ENCODE peak calls at places on chromosomes 13 and 19, in six cellular contexts. N is Panc1; O is CD4-positive, alpha-beta T cell; J is left ventricle myocardium inferior; C is body of pancreas; U is transverse colon. A is an unnamed sample.

GRCh38 chr19:58218899-58219298 is 9.8 kb upstream of the ZNF544 start:
- DNase-seq in J (no peak), U (no peak), O (no peak), N (no peak), C (no peak), A (no peak)

GRCh38 chr13:96460571-96460970 is 370.7 kb downstream of the HS6ST3 start:
- DNase-seq in O (no peak), J (no peak), U (no peak), C (peak), N (no peak), A (peak)

GRCh38 chr13:31054632-31055031 is 107.1 kb downstream of the HSPH1 start:
- DNase-seq in U (no peak), J (no peak), N (no peak), O (no peak), C (no peak), A (no peak)

GRCh38 chr19:12543855-12544254 is 7.4 kb downstream of the ZNF564 start:
- DNase-seq in J (no peak), O (no peak), C (no peak), U (no peak), N (no peak), A (no peak)

GRCh38 chr13:80604094-80604493 is 263.2 kb upstream of the SPRY2 start:
- DNase-seq in C (no peak), J (peak), O (no peak), U (no peak), N (no peak), A (no peak)

GRCh38 chr19:46009530-46010510 is 13.0 kb downstream of the PGLYRP1 start:
- DNase-seq in J (peak), N (no peak), C (peak), U (peak), O (peak), A (no peak)

GRCh38 chr13:48761256-48761655 is 107.5 kb downstream of the CYSLTR2 start:
- DNase-seq in O (no peak), N (no peak), J (no peak), C (no peak), U (no peak), A (no peak)

GRCh38 chr19:10078329-10078728 is 7.8 kb upstream of the SHFL start:
- DNase-seq in N (no peak), U (no peak), J (no peak), O (no peak), C (no peak), A (no peak)

GRCh38 chr19:18501832-18502231 is 20.0 kb downstream of the ELL start:
- DNase-seq in O (no peak), N (no peak), C (peak), U (peak), J (peak), A (no peak)

GRCh38 chr19:18502236-18502632 is 19.6 kb downstream of the ELL start:
- DNase-seq in N (no peak), C (peak), O (no peak), U (no peak), J (no peak), A (no peak)

GRCh38 chr19:18500376-18500775 is 21.5 kb downstream of the ELL start:
- DNase-seq in C (no peak), J (peak), U (no peak), O (no peak), N (no peak), A (no peak)

GRCh38 chr19:18500820-18501219 is 21.1 kb downstream of the ELL start:
- DNase-seq in U (no peak), C (peak), O (no peak), J (peak), N (no peak), A (no peak)

GRCh38 chr19:18501351-18501750 is 20.5 kb downstream of the ELL start:
- DNase-seq in J (no peak), N (no peak), O (no peak), U (no peak), C (no peak), A (no peak)
- H3K27ac ChIP-seq in J (peak), N (no peak), O (no peak), U (peak), C (peak), A (no peak)

DNA sequence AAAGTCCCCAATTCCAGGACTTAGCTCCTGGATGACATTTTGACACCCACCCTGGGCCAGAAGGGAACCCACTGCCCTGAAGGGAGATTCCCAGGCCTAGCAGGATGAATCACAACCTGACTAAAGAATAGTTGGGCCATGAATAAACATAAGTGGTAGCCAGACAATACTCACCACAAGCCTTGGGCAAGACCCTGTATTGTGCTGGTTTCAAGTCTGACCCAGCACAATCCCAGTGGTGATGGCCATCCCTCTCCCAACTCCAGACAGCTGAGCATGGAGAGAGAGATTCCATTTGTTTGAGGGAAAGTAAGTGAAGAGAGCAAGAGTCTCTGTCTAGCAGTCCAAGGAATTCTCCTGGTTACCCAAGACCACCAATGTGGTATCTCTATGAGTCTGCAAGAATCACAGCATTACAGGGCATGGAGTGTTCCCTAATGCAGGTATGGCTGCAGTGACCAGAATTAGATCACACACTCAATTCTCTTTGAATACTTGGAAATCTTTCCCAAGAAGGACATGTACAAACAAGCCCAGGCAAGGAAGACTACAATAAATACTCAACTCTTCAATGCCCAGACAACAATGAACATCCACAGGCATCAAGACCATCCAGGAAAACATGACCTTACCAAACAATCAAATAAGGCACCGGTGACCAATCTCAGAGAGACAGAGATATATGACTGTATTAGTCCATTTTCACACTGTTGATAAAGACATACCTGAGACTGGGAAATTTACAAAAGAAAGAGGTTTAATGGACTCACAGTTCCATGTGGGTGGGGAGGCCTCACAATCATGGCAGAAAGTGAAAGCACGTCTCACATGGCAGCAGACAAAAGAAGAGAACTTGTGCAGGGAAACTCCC is 158.0 kb downstream of the VWA8 start:
- DNase-seq in O (no peak), N (no peak), J (no peak), U (no peak), C (no peak), A (no peak)
- H3K27ac ChIP-seq in O (no peak), N (no peak), J (no peak), U (no peak), C (no peak), A (no peak)

GRCh38 chr13:108269601-108270328 is at the start of gene TNFSF13B:
- DNase-seq in J (peak), N (no peak), U (peak), O (no peak), C (peak), A (no peak)
- H3K27ac ChIP-seq in J (peak), N (no peak), U (peak), O (peak), C (peak), A (peak)

GRCh38 chr19:18053571-18054219 is 33.0 kb downstream of the IL12RB1 start:
- DNase-seq in N (no peak), J (no peak), C (no peak), O (no peak), U (no peak), A (no peak)
- H3K27ac ChIP-seq in N (peak), J (peak), C (peak), O (no peak), U (no peak), A (no peak)

GRCh38 chr19:47209323-47210179 is 21.4 kb downstream of the BBC3 start:
- DNase-seq in C (no peak), U (no peak), J (peak), O (no peak), N (no peak), A (no peak)
- H3K27ac ChIP-seq in C (no peak), U (peak), J (peak), O (peak), N (peak), A (peak)

GRCh38 chr19:993361-993830 is 6.8 kb upstream of the GRIN3B start:
- DNase-seq in C (no peak), O (no peak), U (no peak), J (no peak), N (no peak), A (no peak)

GRCh38 chr19:991932-992669 is 8.0 kb downstream of the WDR18 start:
- DNase-seq in J (no peak), N (no peak), C (no peak), U (no peak), O (no peak), A (no peak)

GRCh38 chr19:993831-994393 is 6.3 kb upstream of the GRIN3B start:
- DNase-seq in U (no peak), J (no peak), N (no peak), O (no peak), C (no peak), A (no peak)

GRCh38 chr19:991174-991931 is 7.2 kb downstream of the WDR18 start:
- DNase-seq in N (no peak), O (peak), U (peak), J (no peak), C (no peak), A (no peak)

GRCh38 chr19:992670-993055 is 7.6 kb upstream of the GRIN3B start:
- DNase-seq in U (no peak), J (no peak), O (no peak), N (no peak), C (no peak), A (no peak)
- H3K27ac ChIP-seq in U (no peak), J (no peak), O (no peak), N (no peak), C (no peak), A (no peak)

GRCh38 chr13:102779426-102780159 is 6.0 kb upstream of the TEX30 start:
- DNase-seq in U (no peak), C (no peak), N (no peak), O (no peak), J (no peak), A (no peak)
- H3K27ac ChIP-seq in U (no peak), C (no peak), N (no peak), O (peak), J (no peak), A (no peak)

A was measured in SK-N-MC.